ENCODE peak calls at places on chromosomes 5 and 9, in six cellular contexts. One of them, this sample, is unnamed.

GRCh38 chr5:7849531-7850240 is 1.2 kb downstream of the CFAP90 start:
- DNase-seq in stomach: no peak
- DNase-seq in prostate gland: peak; percentile 44
- DNase-seq in spleen: no peak
- DNase-seq in heart left ventricle: no peak
- DNase-seq in IMR-90: no peak
- DNase-seq in this sample: no peak

GRCh38 chr5:16666861-16667481 is 50.2 kb upstream of the RETREG1 start:
- DNase-seq in spleen: no peak
- DNase-seq in stomach: peak; percentile 54
- DNase-seq in prostate gland: peak; percentile 73
- DNase-seq in heart left ventricle: peak; percentile 60
- DNase-seq in IMR-90: peak; percentile 15
- DNase-seq in this sample: no peak

GRCh38 chr5:74361406-74362358 is 278.8 kb downstream of the ENC1 start:
- DNase-seq in IMR-90: no peak
- DNase-seq in prostate gland: peak; percentile 47
- DNase-seq in spleen: no peak
- DNase-seq in stomach: no peak
- DNase-seq in heart left ventricle: no peak
- DNase-seq in this sample: peak; percentile 37

GRCh38 chr9:21611896-21612295 is 129.8 kb upstream of the IFNE start:
- DNase-seq in heart left ventricle: no peak
- DNase-seq in stomach: no peak
- DNase-seq in IMR-90: no peak
- DNase-seq in prostate gland: no peak
- DNase-seq in spleen: no peak
- DNase-seq in this sample: no peak

GRCh38 chr5:37825334-37825915 is 14.4 kb downstream of the GDNF start:
- DNase-seq in IMR-90: no peak
- DNase-seq in spleen: no peak
- DNase-seq in heart left ventricle: no peak
- DNase-seq in prostate gland: no peak
- DNase-seq in stomach: no peak
- DNase-seq in this sample: no peak

GRCh38 chr5:124996764-124997077 is 250.3 kb upstream of the ZNF608 start:
- DNase-seq in spleen: no peak
- DNase-seq in stomach: no peak
- DNase-seq in heart left ventricle: no peak
- DNase-seq in IMR-90: peak; percentile 56
- DNase-seq in prostate gland: no peak
- DNase-seq in this sample: no peak

GRCh38 chr9:7186175-7186574 is 428.4 kb downstream of the KDM4C start:
- DNase-seq in stomach: no peak
- DNase-seq in spleen: no peak
- DNase-seq in IMR-90: peak; percentile 37
- DNase-seq in heart left ventricle: no peak
- DNase-seq in prostate gland: no peak
- DNase-seq in this sample: no peak

GRCh38 chr5:172913117-172913850 is 45.9 kb upstream of the RPL26L1 start:
- DNase-seq in spleen: no peak
- DNase-seq in IMR-90: no peak
- DNase-seq in heart left ventricle: no peak
- DNase-seq in prostate gland: no peak
- DNase-seq in stomach: peak; percentile 82
- DNase-seq in this sample: no peak

GRCh38 chr5:75373862-75374261 is 36.8 kb downstream of the HMGCR start:
- DNase-seq in prostate gland: no peak
- DNase-seq in stomach: no peak
- DNase-seq in IMR-90: no peak
- DNase-seq in heart left ventricle: no peak
- DNase-seq in spleen: no peak
- DNase-seq in this sample: no peak

GRCh38 chr5:3218096-3218495 is 377.5 kb upstream of the IRX1 start:
- DNase-seq in IMR-90: no peak
- DNase-seq in spleen: peak; percentile 67
- DNase-seq in heart left ventricle: no peak
- DNase-seq in prostate gland: no peak
- DNase-seq in stomach: peak; percentile 15
- DNase-seq in this sample: peak; percentile 82

GRCh38 chr5:2724031-2724581 is 27.4 kb downstream of the IRX2 start:
- DNase-seq in heart left ventricle: no peak
- DNase-seq in IMR-90: no peak
- DNase-seq in stomach: no peak
- DNase-seq in spleen: no peak
- DNase-seq in prostate gland: no peak
- DNase-seq in this sample: peak; percentile 49

GRCh38 chr9:87891754-87892153 is 9.1 kb downstream of the SPATA31E1 start:
- DNase-seq in prostate gland: no peak
- DNase-seq in heart left ventricle: no peak
- DNase-seq in stomach: no peak
- DNase-seq in spleen: no peak
- DNase-seq in IMR-90: peak; percentile 55
- DNase-seq in this sample: no peak

GRCh38 chr5:134240421-134240962 is 14.6 kb upstream of the PPP2CA start:
- DNase-seq in stomach: no peak
- DNase-seq in heart left ventricle: peak; percentile 40
- DNase-seq in prostate gland: peak; percentile 40
- DNase-seq in spleen: no peak
- DNase-seq in IMR-90: peak; percentile 90
- DNase-seq in this sample: no peak

GRCh38 chr9:84807870-84808385 is 138.4 kb downstream of the NTRK2 start:
- DNase-seq in stomach: no peak
- DNase-seq in IMR-90: no peak
- DNase-seq in prostate gland: no peak
- DNase-seq in spleen: no peak
- DNase-seq in heart left ventricle: no peak
- DNase-seq in this sample: no peak

GRCh38 chr5:155943516-155944407 is 383.2 kb upstream of the SGCD start:
- DNase-seq in prostate gland: peak; percentile 17
- DNase-seq in spleen: no peak
- DNase-seq in stomach: no peak
- DNase-seq in IMR-90: peak; percentile 70
- DNase-seq in heart left ventricle: peak; percentile 50
- DNase-seq in this sample: no peak

GRCh38 chr9:132670359-132670815 is at the start of gene GTF3C4:
- DNase-seq in heart left ventricle: peak; percentile 85
- DNase-seq in prostate gland: peak; percentile 77
- DNase-seq in spleen: peak; percentile 97
- DNase-seq in stomach: peak; percentile 89
- DNase-seq in IMR-90: peak; percentile 12
- DNase-seq in this sample: no peak

GRCh38 chr9:2567922-2568321 is 53.7 kb upstream of the VLDLR start:
- DNase-seq in prostate gland: no peak
- DNase-seq in stomach: no peak
- DNase-seq in heart left ventricle: no peak
- DNase-seq in IMR-90: no peak
- DNase-seq in spleen: no peak
- DNase-seq in this sample: no peak

GRCh38 chr9:120936764-120937122 is 10.1 kb upstream of the TRAF1 start:
- DNase-seq in heart left ventricle: no peak
- DNase-seq in stomach: no peak
- DNase-seq in prostate gland: no peak
- DNase-seq in IMR-90: no peak
- DNase-seq in spleen: no peak
- DNase-seq in this sample: no peak

GRCh38 chr9:120937127-120937526 is 10.5 kb upstream of the TRAF1 start:
- DNase-seq in IMR-90: no peak
- DNase-seq in heart left ventricle: peak; percentile 46
- DNase-seq in prostate gland: no peak
- DNase-seq in stomach: no peak
- DNase-seq in spleen: no peak
- DNase-seq in this sample: no peak

GRCh38 chr9:120935383-120935857 is 8.8 kb upstream of the TRAF1 start:
- DNase-seq in IMR-90: peak; percentile 91
- DNase-seq in prostate gland: peak; percentile 100
- DNase-seq in heart left ventricle: peak; percentile 95
- DNase-seq in stomach: peak; percentile 99
- DNase-seq in spleen: peak; percentile 92
- DNase-seq in this sample: peak; percentile 98

GRCh38 chr9:120936011-120936763 is 9.6 kb upstream of the TRAF1 start:
- DNase-seq in prostate gland: peak; percentile 94
- DNase-seq in IMR-90: peak; percentile 95
- DNase-seq in spleen: peak; percentile 97
- DNase-seq in heart left ventricle: peak; percentile 93
- DNase-seq in stomach: peak; percentile 95
- DNase-seq in this sample: no peak

GRCh38 chr9:120937596-120937995 is 11.0 kb upstream of the TRAF1 start:
- DNase-seq in spleen: no peak
- DNase-seq in prostate gland: no peak
- DNase-seq in IMR-90: peak; percentile 87
- DNase-seq in heart left ventricle: no peak
- DNase-seq in stomach: no peak
- DNase-seq in this sample: no peak
- TF ChIP-seq POLR2A in spleen: no peak
- TF ChIP-seq POLR2A in prostate gland: no peak
- TF ChIP-seq POLR2A in IMR-90: no peak
- TF ChIP-seq POLR2A in heart left ventricle: no peak
- TF ChIP-seq POLR2A in stomach: no peak
- TF ChIP-seq POLR2A in this sample: no peak

GRCh38 chr5:178861627-178862026 is 1.9 kb downstream of the ZNF354B start:
- DNase-seq in IMR-90: no peak
- DNase-seq in heart left ventricle: no peak
- DNase-seq in prostate gland: no peak
- DNase-seq in stomach: no peak
- DNase-seq in spleen: no peak
- DNase-seq in this sample: no peak

GRCh38 chr5:178854284-178854683 is 5.5 kb upstream of the ZNF354B start:
- DNase-seq in IMR-90: no peak
- DNase-seq in stomach: no peak
- DNase-seq in spleen: no peak
- DNase-seq in heart left ventricle: no peak
- DNase-seq in prostate gland: no peak
- DNase-seq in this sample: no peak

DNA sequence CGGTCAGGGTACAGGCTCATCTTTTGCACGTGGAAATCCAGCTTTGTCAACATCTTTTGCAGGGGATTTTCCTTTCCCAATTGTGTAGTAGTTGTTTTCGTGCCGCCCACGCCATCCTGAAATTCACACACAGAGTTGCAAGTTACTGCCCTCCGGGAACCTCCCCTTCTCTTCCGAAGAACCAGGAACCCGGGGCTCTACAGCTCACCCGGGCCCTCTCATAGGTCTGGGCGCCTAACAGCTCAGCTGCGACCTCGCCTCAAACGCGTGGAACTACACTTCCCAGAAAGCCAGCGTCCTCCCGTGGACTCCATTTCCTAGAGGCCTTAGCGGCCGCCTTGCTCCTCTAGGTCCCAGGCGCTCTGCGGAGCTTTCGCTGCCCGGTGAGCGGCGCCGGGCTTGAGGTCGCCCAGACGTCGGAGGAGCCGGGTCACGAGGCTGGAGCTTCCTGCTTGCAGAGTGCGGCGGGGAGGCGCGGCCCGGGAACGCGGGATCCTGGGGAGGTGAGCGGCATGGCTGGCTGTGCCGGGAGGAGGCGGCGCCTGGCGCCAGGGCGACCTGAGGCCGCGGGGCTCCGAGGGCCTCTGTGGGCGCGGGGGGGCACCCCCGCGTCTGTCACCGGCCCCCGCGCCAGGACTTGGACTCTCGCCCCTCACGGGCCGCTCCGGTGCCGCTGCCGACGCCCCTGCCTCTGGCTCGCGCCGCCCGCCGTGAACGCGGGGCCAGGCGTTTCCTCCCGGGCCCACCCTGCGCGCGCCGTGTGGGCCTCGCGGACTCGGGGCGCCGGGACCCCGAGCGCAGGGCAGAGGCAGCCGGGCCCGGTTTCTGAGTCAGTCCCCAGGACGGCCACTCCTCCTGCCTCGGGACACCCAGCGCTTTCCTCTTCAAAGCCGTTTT is at the start of gene ZNF354B:
- DNase-seq in stomach: peak; percentile 93
- DNase-seq in heart left ventricle: peak; percentile 93
- DNase-seq in prostate gland: peak; percentile 89
- DNase-seq in spleen: peak; percentile 96
- DNase-seq in IMR-90: peak; percentile 92
- DNase-seq in this sample: peak; percentile 92
- H3K9me3 ChIP-seq in stomach: no peaks in the 10 kb centered on the region
- H3K9me3 ChIP-seq in heart left ventricle: no peaks in the 10 kb centered on the region
- H3K9me3 ChIP-seq in prostate gland: no peaks in the 10 kb centered on the region
- H3K9me3 ChIP-seq in spleen: no peaks in the 10 kb centered on the region
- H3K9me3 ChIP-seq in IMR-90: peaks cover 1% of the 10 kb centered on the region
- H3K9me3 ChIP-seq in this sample: no peaks in the 10 kb centered on the region

GRCh38 chr5:36417668-36418067 is 116.0 kb upstream of the RANBP3L start:
- DNase-seq in heart left ventricle: no peak
- DNase-seq in spleen: no peak
- DNase-seq in prostate gland: no peak
- DNase-seq in stomach: no peak
- DNase-seq in IMR-90: no peak
- DNase-seq in this sample: no peak

GRCh38 chr5:36416605-36417004 is 114.9 kb upstream of the RANBP3L start:
- DNase-seq in prostate gland: no peak
- DNase-seq in heart left ventricle: no peak
- DNase-seq in stomach: no peak
- DNase-seq in spleen: no peak
- DNase-seq in IMR-90: no peak
- DNase-seq in this sample: no peak

GRCh38 chr5:36414869-36415282 is 113.2 kb upstream of the RANBP3L start:
- DNase-seq in spleen: no peak
- DNase-seq in prostate gland: no peak
- DNase-seq in stomach: no peak
- DNase-seq in heart left ventricle: no peak
- DNase-seq in IMR-90: peak; percentile 54
- DNase-seq in this sample: no peak

GRCh38 chr5:36418172-36418979 is 116.7 kb upstream of the RANBP3L start:
- DNase-seq in prostate gland: no peak
- DNase-seq in heart left ventricle: no peak
- DNase-seq in spleen: no peak
- DNase-seq in stomach: no peak
- DNase-seq in IMR-90: no peak
- DNase-seq in this sample: no peak

GRCh38 chr5:36417221-36417620 is 115.5 kb upstream of the RANBP3L start:
- DNase-seq in spleen: no peak
- DNase-seq in IMR-90: no peak
- DNase-seq in heart left ventricle: no peak
- DNase-seq in prostate gland: no peak
- DNase-seq in stomach: no peak
- DNase-seq in this sample: no peak
- H3K27ac ChIP-seq in spleen: no peak overlapping the region
- H3K27ac ChIP-seq in IMR-90: no peak overlapping the region
- H3K27ac ChIP-seq in heart left ventricle: no peak overlapping the region
- H3K27ac ChIP-seq in prostate gland: no peak overlapping the region
- H3K27ac ChIP-seq in stomach: no peak overlapping the region
- H3K27ac ChIP-seq in this sample: no peak overlapping the region

GRCh38 chr5:82796643-82797416 is 280.4 kb downstream of the TMEM167A start:
- DNase-seq in spleen: no peak
- DNase-seq in prostate gland: no peak
- DNase-seq in stomach: no peak
- DNase-seq in IMR-90: no peak
- DNase-seq in heart left ventricle: no peak
- DNase-seq in this sample: no peak

GRCh38 chr5:82798676-82799075 is 278.5 kb downstream of the TMEM167A start:
- DNase-seq in stomach: no peak
- DNase-seq in spleen: no peak
- DNase-seq in IMR-90: no peak
- DNase-seq in heart left ventricle: no peak
- DNase-seq in prostate gland: no peak
- DNase-seq in this sample: no peak

GRCh38 chr5:82794876-82795275 is 282.3 kb downstream of the TMEM167A start:
- DNase-seq in spleen: no peak
- DNase-seq in heart left ventricle: no peak
- DNase-seq in IMR-90: no peak
- DNase-seq in prostate gland: no peak
- DNase-seq in stomach: no peak
- DNase-seq in this sample: no peak

GRCh38 chr5:82792001-82792615 is 285.1 kb downstream of the TMEM167A start:
- DNase-seq in heart left ventricle: no peak
- DNase-seq in IMR-90: no peak
- DNase-seq in spleen: no peak
- DNase-seq in stomach: no peak
- DNase-seq in prostate gland: no peak
- DNase-seq in this sample: no peak

GRCh38 chr5:82793808-82794419 is 283.3 kb downstream of the TMEM167A start:
- DNase-seq in IMR-90: peak; percentile 20
- DNase-seq in heart left ventricle: no peak
- DNase-seq in prostate gland: no peak
- DNase-seq in spleen: no peak
- DNase-seq in stomach: peak; percentile 29
- DNase-seq in this sample: no peak
- TF ChIP-seq POLR2A in IMR-90: no peak
- TF ChIP-seq POLR2A in heart left ventricle: no peak
- TF ChIP-seq POLR2A in prostate gland: no peak
- TF ChIP-seq POLR2A in spleen: no peak
- TF ChIP-seq POLR2A in stomach: no peak
- TF ChIP-seq POLR2A in this sample: no peak

This sample was measured in vagina.